ENCODE peak calls at places on chromosome 5, in eight cellular contexts. T is CD8-positive, alpha-beta memory T cell; X is colonic mucosa; G is fibroblast of lung; K is transverse colon; U is adipocyte; Y is cardiac muscle cell; P is sigmoid colon. V is an unnamed sample.

GRCh38 chr5:165504716-165505115 is 1999.3 kb downstream of the MAT2B start:
- DNase-seq in Y (no peak), K (no peak), P (no peak), T (no peak), U (no peak), X (no peak), G (no peak), V (no peak)

GRCh38 chr5:83711982-83712601 is 8.6 kb downstream of the HAPLN1 start:
- DNase-seq in X (peak; percentile 70), Y (peak; percentile 73), T (no peak), K (peak; percentile 27), G (peak; percentile 54), P (no peak), U (peak; percentile 81), V (no peak)

GRCh38 chr5:75265731-75266130 is 29.1 kb upstream of the ANKRD31 start:
- DNase-seq in P (no peak), Y (peak; percentile 40), U (peak; percentile 61), G (peak; percentile 53), K (no peak), X (no peak), T (no peak), V (no peak)

GRCh38 chr5:122312670-122312988 is 592 bp downstream of the SNCAIP start:
- DNase-seq in T (no peak), U (peak; percentile 80), K (no peak), P (no peak), G (peak; percentile 34), X (peak; percentile 25), Y (peak; percentile 59), V (no peak)

GRCh38 chr5:155471027-155471426 is 457.5 kb downstream of the KIF4B start:
- DNase-seq in G (no peak), P (no peak), U (no peak), X (no peak), K (no peak), T (no peak), Y (no peak), V (no peak)

GRCh38 chr5:69030663-69031062 is 63.2 kb upstream of the SLC30A5 start:
- DNase-seq in Y (no peak), P (no peak), U (peak; percentile 60), G (peak; percentile 43), X (no peak), T (no peak), K (no peak), V (no peak)

GRCh38 chr5:72065751-72066255 is 41.5 kb upstream of the MAP1B start:
- DNase-seq in T (no peak), X (no peak), K (no peak), G (peak; percentile 12), U (peak; percentile 69), P (no peak), Y (peak; percentile 52), V (no peak)

GRCh38 chr5:109200221-109200620 is 209.6 kb downstream of the PJA2 start:
- DNase-seq in G (no peak), Y (peak; percentile 8), K (no peak), P (no peak), U (no peak), X (no peak), T (no peak), V (no peak)

GRCh38 chr5:178203670-178204204 is 596 bp upstream of the HNRNPAB start:
- DNase-seq in G (no peak), P (no peak), T (no peak), K (no peak), X (no peak), Y (no peak), U (no peak), V (no peak)

GRCh38 chr5:148684528-148684927 is 30.2 kb upstream of the HTR4 start:
- DNase-seq in G (no peak), T (no peak), Y (no peak), K (no peak), P (no peak), X (no peak), U (no peak), V (no peak)

GRCh38 chr5:2010940-2011339 is 128.2 kb upstream of the IRX4 start:
- DNase-seq in T (no peak), Y (no peak), G (no peak), X (no peak), K (no peak), P (no peak), U (no peak), V (no peak)

GRCh38 chr5:87154191-87154590 is 113.5 kb upstream of the RASA1 start:
- DNase-seq in T (no peak), K (no peak), U (no peak), P (no peak), Y (no peak), X (no peak), G (no peak), V (no peak)

GRCh38 chr5:37554938-37555337 is 175.8 kb downstream of the WDR70 start:
- DNase-seq in X (no peak), Y (peak; percentile 30), G (no peak), K (no peak), U (no peak), T (no peak), P (no peak), V (no peak)

GRCh38 chr5:56069652-56070226 is 75.0 kb upstream of the IL6ST start:
- DNase-seq in P (no peak), G (no peak), U (no peak), X (no peak), K (no peak), Y (no peak), T (no peak), V (no peak)

GRCh38 chr5:36177154-36177553 is 25.2 kb downstream of the SKP2 start:
- DNase-seq in G (no peak), T (no peak), X (no peak), Y (no peak), U (no peak), K (no peak), P (no peak), V (no peak)

GRCh38 chr5:108650997-108651396 is 96.7 kb upstream of the FER start:
- DNase-seq in G (peak; percentile 52), U (no peak), Y (no peak), K (no peak), T (no peak), P (no peak), X (no peak), V (no peak)

GRCh38 chr5:134161712-134162395 is 14.9 kb downstream of the SKP1 start:
- DNase-seq in U (no peak), T (no peak), Y (no peak), P (no peak), K (no peak), G (no peak), X (no peak), V (no peak)

GRCh38 chr5:39498247-39498952 is 73.6 kb upstream of the DAB2 start:
- DNase-seq in K (no peak), X (no peak), T (no peak), P (no peak), U (peak; percentile 64), G (peak; percentile 48), Y (no peak), V (no peak)

GRCh38 chr5:105506692-105507277 is 1944.2 kb upstream of the NUDT12 start:
- DNase-seq in P (no peak), X (no peak), G (peak; percentile 15), U (peak; percentile 26), T (no peak), Y (peak; percentile 41), K (no peak), V (no peak)

GRCh38 chr5:82820958-82821880 is 256.0 kb downstream of the TMEM167A start:
- DNase-seq in T (no peak), K (no peak), G (no peak), U (no peak), P (no peak), X (no peak), Y (no peak), V (no peak)

GRCh38 chr5:141261238-141261546 is 16.0 kb downstream of the PCDHB15 start:
- DNase-seq in P (no peak), Y (no peak), U (no peak), T (no peak), G (no peak), X (no peak), K (no peak), V (no peak)

GRCh38 chr5:141258948-141259347 is 13.8 kb downstream of the PCDHB15 start:
- DNase-seq in P (no peak), X (no peak), U (no peak), Y (no peak), T (no peak), G (peak; percentile 2), K (no peak), V (no peak)

GRCh38 chr5:141260458-141261237 is 15.5 kb downstream of the PCDHB15 start:
- DNase-seq in G (peak; percentile 15), P (no peak), U (peak; percentile 7), Y (peak; percentile 3), X (no peak), K (no peak), T (no peak), V (no peak)

GRCh38 chr5:141258464-141258863 is 13.3 kb downstream of the PCDHB15 start:
- DNase-seq in Y (no peak), K (no peak), G (no peak), U (no peak), T (no peak), X (no peak), P (no peak), V (no peak)
- H3K9me3 ChIP-seq in Y (peaks cover 8% of the 10 kb centered on the region), K (peaks cover 100% of the 10 kb centered on the region), G (no peaks in the 10 kb centered on the region), U (peaks cover 100% of the 10 kb centered on the region), T (peaks cover 38% of the 10 kb centered on the region), X (peaks cover 38% of the 10 kb centered on the region), P (peaks cover 99% of the 10 kb centered on the region), V (peaks cover 59% of the 10 kb centered on the region)

GRCh38 chr5:172374783-172375182 is 79.5 kb downstream of the SH3PXD2B start:
- DNase-seq in T (no peak), P (no peak), G (no peak), K (no peak), X (no peak), U (no peak), Y (no peak), V (no peak)
- H3K36me3 ChIP-seq in T (no peaks in the 10 kb centered on the region), P (no peaks in the 10 kb centered on the region), G (peaks cover under 1% of the 10 kb centered on the region), K (no peaks in the 10 kb centered on the region), X (no peaks in the 10 kb centered on the region), U (peaks cover 74% of the 10 kb centered on the region), Y (no peaks in the 10 kb centered on the region), V (peaks cover 47% of the 10 kb centered on the region)

DNA sequence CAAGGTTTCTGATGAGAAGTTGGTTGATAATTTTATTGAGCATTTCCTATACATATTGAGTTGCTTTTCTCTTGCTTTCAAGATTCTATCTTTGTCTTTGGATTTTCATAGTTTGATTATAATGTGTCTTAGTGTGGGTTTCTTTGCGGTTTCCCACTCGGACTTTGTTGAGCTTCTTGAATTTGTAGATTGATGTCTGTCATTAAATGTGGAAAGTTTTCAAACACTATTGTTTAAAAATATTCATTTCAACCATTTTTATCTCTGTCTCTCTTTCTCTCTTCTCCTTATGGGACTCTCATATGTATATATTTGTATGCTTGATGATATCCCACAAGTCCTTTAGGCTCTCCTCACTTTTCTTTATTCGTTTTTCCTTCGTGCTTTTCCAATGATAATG is 18.5 kb upstream of the PCDHA1 start:
- DNase-seq in K (no peak), X (no peak), G (no peak), Y (no peak), T (no peak), P (no peak), U (no peak), V (no peak)
- H3K9me3 ChIP-seq in K (peaks cover 92% of the 10 kb centered on the region), X (peaks cover 16% of the 10 kb centered on the region), G (no peaks in the 10 kb centered on the region), Y (no peaks in the 10 kb centered on the region), T (peaks cover 37% of the 10 kb centered on the region), P (peaks cover 74% of the 10 kb centered on the region), U (peaks cover 98% of the 10 kb centered on the region), V (peaks cover 52% of the 10 kb centered on the region)

GRCh38 chr5:89595065-89595464 is 712.1 kb upstream of the MEF2C start:
- DNase-seq in X (no peak), G (no peak), Y (no peak), T (no peak), P (no peak), K (no peak), U (no peak), V (no peak)
- H3K36me3 ChIP-seq in X (no peaks in the 10 kb centered on the region), G (no peaks in the 10 kb centered on the region), Y (no peaks in the 10 kb centered on the region), T (no peaks in the 10 kb centered on the region), P (no peaks in the 10 kb centered on the region), K (no peaks in the 10 kb centered on the region), U (no peaks in the 10 kb centered on the region), V (no peaks in the 10 kb centered on the region)

GRCh38 chr5:130496215-130496614 is 592.0 kb downstream of the CHSY3 start:
- DNase-seq in Y (no peak), X (no peak), P (no peak), T (no peak), G (no peak), U (no peak), K (no peak), V (no peak)
- H3K9me3 ChIP-seq in Y (no peaks in the 10 kb centered on the region), X (no peaks in the 10 kb centered on the region), P (no peaks in the 10 kb centered on the region), T (no peaks in the 10 kb centered on the region), G (no peaks in the 10 kb centered on the region), U (peaks cover 14% of the 10 kb centered on the region), K (peaks cover 5% of the 10 kb centered on the region), V (peaks cover 6% of the 10 kb centered on the region)